ENCODE peak calls at places on chromosomes 7 and 10, in six cellular contexts. B is cardiac muscle cell, U is PC-9, L is body of pancreas, Y is SK-N-MC, R is mammary epithelial cell. W is an unnamed sample.

GRCh38 chr10:131829156-131829930 is 71.5 kb upstream of the PPP2R2D start:
- DNase-seq in B (no peak), U (no peak), L (no peak), Y (no peak), R (no peak), W (no peak)

GRCh38 chr7:36391436-36392198 is 2.0 kb downstream of the ANLN start:
- DNase-seq in B (no peak), U (peak; percentile 60), L (no peak), Y (no peak), R (peak; percentile 54), W (no peak)

GRCh38 chr7:111224354-111225231 is 133.7 kb downstream of the LRRN3 start:
- DNase-seq in B (no peak), U (no peak), L (no peak), Y (no peak), R (no peak), W (no peak)

GRCh38 chr7:156368053-156368452 is 272.5 kb upstream of the RNF32 start:
- DNase-seq in B (no peak), U (no peak), L (peak; percentile 37), Y (no peak), R (no peak), W (no peak)

GRCh38 chr10:44180321-44181154 is 204.4 kb downstream of the CXCL12 start:
- DNase-seq in B (no peak), U (no peak), L (no peak), Y (no peak), R (peak; percentile 17), W (no peak)

GRCh38 chr10:37101261-37101660 is 24.1 kb upstream of the ANKRD30A start:
- DNase-seq in B (no peak), U (no peak), L (no peak), Y (no peak), R (no peak), W (no peak)

GRCh38 chr7:88344956-88345832 is 38.5 kb upstream of the STEAP4 start:
- DNase-seq in B (peak; percentile 72), U (no peak), L (peak; percentile 46), Y (no peak), R (no peak), W (peak; percentile 69)

GRCh38 chr10:32241946-32242345 is 105.0 kb downstream of the EPC1 start:
- DNase-seq in B (no peak), U (no peak), L (no peak), Y (no peak), R (no peak), W (no peak)

GRCh38 chr7:131896189-131896855 is 339.9 kb upstream of the PODXL start:
- DNase-seq in B (no peak), U (no peak), L (no peak), Y (no peak), R (no peak), W (no peak)

GRCh38 chr7:43803865-43804264 is 45.4 kb downstream of the BLVRA start:
- DNase-seq in B (no peak), U (no peak), L (no peak), Y (no peak), R (no peak), W (peak; percentile 92)

GRCh38 chr7:22853138-22853537 is 30.5 kb upstream of the TOMM7 start:
- DNase-seq in B (no peak), U (no peak), L (no peak), Y (no peak), R (no peak), W (no peak)
- H3K27ac ChIP-seq in B (no peak overlapping the region), U (no peak overlapping the region), L (no peak overlapping the region), Y (no peak overlapping the region), R (no peak overlapping the region), W (no peak overlapping the region)

GRCh38 chr7:17234398-17235021 is 63.9 kb upstream of the AHR start:
- DNase-seq in B (no peak), U (peak; percentile 97), L (peak; percentile 13), Y (peak; percentile 35), R (peak; percentile 85), W (no peak)
- H3K27ac ChIP-seq in B (no peak overlapping the region), U (peak overlapping the region; percentile 67), L (no peak overlapping the region), Y (no peak overlapping the region), R (peak overlapping the region; percentile 58), W (no peak overlapping the region)

GRCh38 chr10:484441-484924 is 205.0 kb downstream of the DIP2C start:
- DNase-seq in B (peak; percentile 15), U (no peak), L (no peak), Y (peak; percentile 52), R (no peak), W (no peak)
- H3K27ac ChIP-seq in B (no peak overlapping the region), U (no peak overlapping the region), L (no peak overlapping the region), Y (no peak overlapping the region), R (no peak overlapping the region), W (no peak overlapping the region)

GRCh38 chr10:7491949-7492659 is 81.3 kb upstream of the SFMBT2 start:
- DNase-seq in B (no peak), U (no peak), L (no peak), Y (no peak), R (no peak), W (no peak)

GRCh38 chr10:7488418-7488829 is 77.6 kb upstream of the SFMBT2 start:
- DNase-seq in B (peak; percentile 67), U (no peak), L (peak; percentile 58), Y (no peak), R (no peak), W (no peak)

GRCh38 chr10:7492660-7493046 is 81.8 kb upstream of the SFMBT2 start:
- DNase-seq in B (no peak), U (no peak), L (no peak), Y (no peak), R (no peak), W (no peak)

GRCh38 chr10:7491230-7491629 is 80.4 kb upstream of the SFMBT2 start:
- DNase-seq in B (no peak), U (no peak), L (no peak), Y (no peak), R (no peak), W (no peak)

GRCh38 chr10:7494034-7494433 is 83.2 kb upstream of the SFMBT2 start:
- DNase-seq in B (no peak), U (no peak), L (no peak), Y (no peak), R (no peak), W (no peak)
- H3K27ac ChIP-seq in B (no peak overlapping the region), U (no peak overlapping the region), L (no peak overlapping the region), Y (no peak overlapping the region), R (no peak overlapping the region), W (no peak overlapping the region)

GRCh38 chr7:133197972-133198544 is 54.8 kb upstream of the EXOC4 start:
- DNase-seq in B (no peak), U (no peak), L (no peak), Y (no peak), R (peak; percentile 16), W (no peak)
- H3K27ac ChIP-seq in B (no peak overlapping the region), U (no peak overlapping the region), L (no peak overlapping the region), Y (no peak overlapping the region), R (no peak overlapping the region), W (no peak overlapping the region)

DNA sequence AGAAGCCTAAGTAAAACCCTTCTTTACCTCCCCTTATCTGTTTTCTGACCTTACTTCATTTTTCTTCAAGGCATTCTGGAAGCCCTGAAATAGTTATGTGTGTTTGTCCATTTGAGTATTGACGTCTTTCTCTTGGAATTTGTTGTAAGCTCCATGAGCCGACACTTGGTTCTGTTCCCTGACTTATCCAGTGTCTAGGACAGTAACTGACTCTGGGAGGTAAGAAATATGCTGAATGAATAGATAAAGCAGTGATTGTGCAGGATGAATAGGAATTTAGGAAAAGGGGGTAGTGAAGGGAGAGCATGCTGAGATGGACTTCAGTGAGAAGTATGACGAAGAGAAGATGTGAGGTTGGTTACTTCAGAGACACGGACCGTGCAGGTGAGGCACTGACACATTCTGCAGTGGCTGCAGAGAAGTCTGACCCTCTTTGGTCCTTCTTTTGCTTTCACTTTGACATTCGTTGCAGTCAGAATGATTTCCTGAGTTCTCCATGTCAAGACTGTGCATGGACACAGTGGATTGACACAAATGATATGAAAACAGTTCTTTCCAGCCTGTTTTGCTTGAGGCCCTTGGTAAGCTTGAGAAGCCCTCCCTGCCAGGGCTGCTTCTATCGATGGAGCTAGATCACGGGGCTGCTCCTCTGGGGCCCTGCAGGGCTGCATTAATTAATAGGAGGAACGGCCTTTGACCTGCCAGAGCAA is 261.5 kb upstream of the SORCS1 start:
- DNase-seq in B (no peak), U (no peak), L (no peak), Y (no peak), R (no peak), W (no peak)
- H3K27ac ChIP-seq in B (no peak overlapping the region), U (no peak overlapping the region), L (no peak overlapping the region), Y (no peak overlapping the region), R (no peak overlapping the region), W (no peak overlapping the region)

DNA sequence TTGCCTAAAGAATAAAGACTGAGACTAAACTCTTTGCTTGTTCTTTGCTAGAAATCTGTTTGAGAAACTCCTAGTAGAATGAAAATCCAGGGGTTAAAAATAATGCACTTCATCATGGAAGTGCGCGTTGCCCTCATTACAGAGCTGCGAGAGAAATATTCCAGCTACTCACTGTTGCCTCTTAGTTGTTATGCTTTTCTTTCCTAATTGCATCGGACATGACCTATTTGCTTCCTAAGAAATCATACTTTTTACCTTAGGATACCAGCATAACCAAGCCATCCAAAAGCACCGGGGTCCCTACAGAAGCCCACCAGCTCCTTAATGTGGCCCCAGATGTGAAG is 643 bp downstream of the THSD7A start:
- DNase-seq in B (no peak), U (no peak), L (no peak), Y (no peak), R (no peak), W (no peak)
- H3K27ac ChIP-seq in B (no peak overlapping the region), U (no peak overlapping the region), L (peak overlapping the region; percentile 76), Y (no peak overlapping the region), R (no peak overlapping the region), W (no peak overlapping the region)

GRCh38 chr7:84908196-84908793 is 278.6 kb downstream of the SEMA3D start:
- DNase-seq in B (no peak), U (no peak), L (no peak), Y (no peak), R (no peak), W (no peak)
- H3K27ac ChIP-seq in B (no peak overlapping the region), U (no peak overlapping the region), L (no peak overlapping the region), Y (no peak overlapping the region), R (no peak overlapping the region), W (no peak overlapping the region)